ENCODE peak calls at places on chromosome X, in eight cellular contexts. One of them, this sample, is unnamed.

GRCh38 chrX:120560405-120560841 is 339 bp downstream of the CUL4B start:
- DNase-seq in GM12891: no peak
- DNase-seq in GF-D8: no peak
- DNase-seq in SK-MEL-5: no peak
- DNase-seq in SW480: peak; percentile 59
- DNase-seq in EL: peak; percentile 59
- DNase-seq in activated T-helper 1 cell treated with anti-CD3 and anti-CD28 coated beads, Interleukin-12 subunit alpha, Interleukin-12 subunit beta, Interleukin-2, Interleukin-4 antibody, amounts not matched to agents 30 ng/mL and 10 ng/mL and 1 ng/mL, durations not matched to agents 14 hours and 24 hours and 36 hours: peak; percentile 20
- DNase-seq in KG1: no peak
- DNase-seq in this sample: peak; percentile 48

GRCh38 chrX:116317409-116317808 is 119.0 kb upstream of the SLC6A14 start:
- DNase-seq in GM12891: no peak
- DNase-seq in GF-D8: no peak
- DNase-seq in SK-MEL-5: peak; percentile 63
- DNase-seq in SW480: no peak
- DNase-seq in EL: peak; percentile 14
- DNase-seq in activated T-helper 1 cell treated with anti-CD3 and anti-CD28 coated beads, Interleukin-12 subunit alpha, Interleukin-12 subunit beta, Interleukin-2, Interleukin-4 antibody, amounts not matched to agents 30 ng/mL and 10 ng/mL and 1 ng/mL, durations not matched to agents 14 hours and 24 hours and 36 hours: no peak
- DNase-seq in KG1: no peak
- DNase-seq in this sample: no peak

GRCh38 chrX:8738588-8739189 is 6.8 kb upstream of the ANOS1 start:
- DNase-seq in GM12891: no peak
- DNase-seq in GF-D8: no peak
- DNase-seq in SK-MEL-5: peak; percentile 51
- DNase-seq in SW480: peak; percentile 29
- DNase-seq in EL: peak; percentile 30
- DNase-seq in activated T-helper 1 cell treated with anti-CD3 and anti-CD28 coated beads, Interleukin-12 subunit alpha, Interleukin-12 subunit beta, Interleukin-2, Interleukin-4 antibody, amounts not matched to agents 30 ng/mL and 10 ng/mL and 1 ng/mL, durations not matched to agents 14 hours and 24 hours and 36 hours: no peak
- DNase-seq in KG1: peak; percentile 21
- DNase-seq in this sample: peak; percentile 57

GRCh38 chrX:72101597-72102037 is 30.1 kb downstream of the RTL5 start:
- DNase-seq in GM12891: no peak
- DNase-seq in GF-D8: no peak
- DNase-seq in SK-MEL-5: no peak
- DNase-seq in SW480: no peak
- DNase-seq in EL: no peak
- DNase-seq in activated T-helper 1 cell treated with anti-CD3 and anti-CD28 coated beads, Interleukin-12 subunit alpha, Interleukin-12 subunit beta, Interleukin-2, Interleukin-4 antibody, amounts not matched to agents 30 ng/mL and 10 ng/mL and 1 ng/mL, durations not matched to agents 14 hours and 24 hours and 36 hours: no peak
- DNase-seq in KG1: no peak
- DNase-seq in this sample: no peak

GRCh38 chrX:9356846-9357245 is 108.0 kb upstream of the TBL1X start:
- DNase-seq in GM12891: no peak
- DNase-seq in GF-D8: no peak
- DNase-seq in SK-MEL-5: no peak
- DNase-seq in SW480: no peak
- DNase-seq in EL: peak; percentile 33
- DNase-seq in activated T-helper 1 cell treated with anti-CD3 and anti-CD28 coated beads, Interleukin-12 subunit alpha, Interleukin-12 subunit beta, Interleukin-2, Interleukin-4 antibody, amounts not matched to agents 30 ng/mL and 10 ng/mL and 1 ng/mL, durations not matched to agents 14 hours and 24 hours and 36 hours: no peak
- DNase-seq in KG1: no peak
- DNase-seq in this sample: no peak

GRCh38 chrX:45324941-45325340 is 124.3 kb upstream of the DIPK2B start:
- DNase-seq in GM12891: no peak
- DNase-seq in GF-D8: no peak
- DNase-seq in SK-MEL-5: no peak
- DNase-seq in SW480: no peak
- DNase-seq in EL: no peak
- DNase-seq in activated T-helper 1 cell treated with anti-CD3 and anti-CD28 coated beads, Interleukin-12 subunit alpha, Interleukin-12 subunit beta, Interleukin-2, Interleukin-4 antibody, amounts not matched to agents 30 ng/mL and 10 ng/mL and 1 ng/mL, durations not matched to agents 14 hours and 24 hours and 36 hours: no peak
- DNase-seq in KG1: no peak
- DNase-seq in this sample: no peak

GRCh38 chrX:11597479-11597878 is 68.2 kb downstream of the ARHGAP6 start:
- DNase-seq in GM12891: no peak
- DNase-seq in GF-D8: no peak
- DNase-seq in SK-MEL-5: no peak
- DNase-seq in SW480: no peak
- DNase-seq in EL: no peak
- DNase-seq in activated T-helper 1 cell treated with anti-CD3 and anti-CD28 coated beads, Interleukin-12 subunit alpha, Interleukin-12 subunit beta, Interleukin-2, Interleukin-4 antibody, amounts not matched to agents 30 ng/mL and 10 ng/mL and 1 ng/mL, durations not matched to agents 14 hours and 24 hours and 36 hours: no peak
- DNase-seq in KG1: no peak
- DNase-seq in this sample: no peak

GRCh38 chrX:70769659-70770232 is 138.8 kb downstream of the TEX11 start:
- DNase-seq in GM12891: no peak
- DNase-seq in GF-D8: no peak
- DNase-seq in SK-MEL-5: peak; percentile 36
- DNase-seq in SW480: peak; percentile 18
- DNase-seq in EL: no peak
- DNase-seq in activated T-helper 1 cell treated with anti-CD3 and anti-CD28 coated beads, Interleukin-12 subunit alpha, Interleukin-12 subunit beta, Interleukin-2, Interleukin-4 antibody, amounts not matched to agents 30 ng/mL and 10 ng/mL and 1 ng/mL, durations not matched to agents 14 hours and 24 hours and 36 hours: no peak
- DNase-seq in KG1: no peak
- DNase-seq in this sample: peak; percentile 46

GRCh38 chrX:94908171-94908570 is 1234.2 kb downstream of the FAM133A start:
- DNase-seq in GM12891: no peak
- DNase-seq in GF-D8: no peak
- DNase-seq in SK-MEL-5: no peak
- DNase-seq in SW480: no peak
- DNase-seq in EL: no peak
- DNase-seq in activated T-helper 1 cell treated with anti-CD3 and anti-CD28 coated beads, Interleukin-12 subunit alpha, Interleukin-12 subunit beta, Interleukin-2, Interleukin-4 antibody, amounts not matched to agents 30 ng/mL and 10 ng/mL and 1 ng/mL, durations not matched to agents 14 hours and 24 hours and 36 hours: no peak
- DNase-seq in KG1: no peak
- DNase-seq in this sample: no peak

GRCh38 chrX:41332408-41332987 is 1.5 kb upstream of the DDX3X start:
- DNase-seq in GM12891: no peak
- DNase-seq in GF-D8: no peak
- DNase-seq in SK-MEL-5: no peak
- DNase-seq in SW480: peak; percentile 59
- DNase-seq in EL: peak; percentile 36
- DNase-seq in activated T-helper 1 cell treated with anti-CD3 and anti-CD28 coated beads, Interleukin-12 subunit alpha, Interleukin-12 subunit beta, Interleukin-2, Interleukin-4 antibody, amounts not matched to agents 30 ng/mL and 10 ng/mL and 1 ng/mL, durations not matched to agents 14 hours and 24 hours and 36 hours: no peak
- DNase-seq in KG1: peak; percentile 50
- DNase-seq in this sample: peak; percentile 62

GRCh38 chrX:3426552-3426951 is 80.1 kb upstream of the MXRA5 start:
- DNase-seq in GM12891: no peak
- DNase-seq in GF-D8: no peak
- DNase-seq in SK-MEL-5: no peak
- DNase-seq in SW480: no peak
- DNase-seq in EL: no peak
- DNase-seq in activated T-helper 1 cell treated with anti-CD3 and anti-CD28 coated beads, Interleukin-12 subunit alpha, Interleukin-12 subunit beta, Interleukin-2, Interleukin-4 antibody, amounts not matched to agents 30 ng/mL and 10 ng/mL and 1 ng/mL, durations not matched to agents 14 hours and 24 hours and 36 hours: no peak
- DNase-seq in KG1: no peak
- DNase-seq in this sample: no peak

GRCh38 chrX:45208121-45208856 is 7.6 kb upstream of the DIPK2B start:
- DNase-seq in GM12891: no peak
- DNase-seq in GF-D8: no peak
- DNase-seq in SK-MEL-5: no peak
- DNase-seq in SW480: no peak
- DNase-seq in EL: peak; percentile 1
- DNase-seq in activated T-helper 1 cell treated with anti-CD3 and anti-CD28 coated beads, Interleukin-12 subunit alpha, Interleukin-12 subunit beta, Interleukin-2, Interleukin-4 antibody, amounts not matched to agents 30 ng/mL and 10 ng/mL and 1 ng/mL, durations not matched to agents 14 hours and 24 hours and 36 hours: no peak
- DNase-seq in KG1: no peak
- DNase-seq in this sample: no peak

GRCh38 chrX:13432776-13433605 is 113.1 kb upstream of the ATXN3L start:
- DNase-seq in GM12891: no peak
- DNase-seq in GF-D8: no peak
- DNase-seq in SK-MEL-5: no peak
- DNase-seq in SW480: no peak
- DNase-seq in EL: peak; percentile 65
- DNase-seq in activated T-helper 1 cell treated with anti-CD3 and anti-CD28 coated beads, Interleukin-12 subunit alpha, Interleukin-12 subunit beta, Interleukin-2, Interleukin-4 antibody, amounts not matched to agents 30 ng/mL and 10 ng/mL and 1 ng/mL, durations not matched to agents 14 hours and 24 hours and 36 hours: no peak
- DNase-seq in KG1: no peak
- DNase-seq in this sample: no peak

GRCh38 chrX:130120746-130121504 is 10.6 kb upstream of the ELF4 start:
- DNase-seq in GM12891: peak; percentile 69
- DNase-seq in GF-D8: peak; percentile 40
- DNase-seq in SK-MEL-5: peak; percentile 53
- DNase-seq in SW480: peak; percentile 69
- DNase-seq in EL: peak; percentile 80
- DNase-seq in activated T-helper 1 cell treated with anti-CD3 and anti-CD28 coated beads, Interleukin-12 subunit alpha, Interleukin-12 subunit beta, Interleukin-2, Interleukin-4 antibody, amounts not matched to agents 30 ng/mL and 10 ng/mL and 1 ng/mL, durations not matched to agents 14 hours and 24 hours and 36 hours: peak; percentile 56
- DNase-seq in KG1: peak; percentile 26
- DNase-seq in this sample: peak; percentile 81

GRCh38 chrX:40065291-40066046 is 32.3 kb downstream of the BCOR start:
- DNase-seq in GM12891: no peak
- DNase-seq in GF-D8: peak; percentile 18
- DNase-seq in SK-MEL-5: no peak
- DNase-seq in SW480: no peak
- DNase-seq in EL: no peak
- DNase-seq in activated T-helper 1 cell treated with anti-CD3 and anti-CD28 coated beads, Interleukin-12 subunit alpha, Interleukin-12 subunit beta, Interleukin-2, Interleukin-4 antibody, amounts not matched to agents 30 ng/mL and 10 ng/mL and 1 ng/mL, durations not matched to agents 14 hours and 24 hours and 36 hours: peak; percentile 26
- DNase-seq in KG1: no peak
- DNase-seq in this sample: no peak

GRCh38 chrX:84477114-84477513 is 25.1 kb downstream of the HDX start:
- DNase-seq in GM12891: no peak
- DNase-seq in GF-D8: no peak
- DNase-seq in SK-MEL-5: no peak
- DNase-seq in SW480: no peak
- DNase-seq in EL: no peak
- DNase-seq in activated T-helper 1 cell treated with anti-CD3 and anti-CD28 coated beads, Interleukin-12 subunit alpha, Interleukin-12 subunit beta, Interleukin-2, Interleukin-4 antibody, amounts not matched to agents 30 ng/mL and 10 ng/mL and 1 ng/mL, durations not matched to agents 14 hours and 24 hours and 36 hours: no peak
- DNase-seq in KG1: no peak
- DNase-seq in this sample: no peak

GRCh38 chrX:50812995-50813842 is 775 bp downstream of the SHROOM4 start:
- DNase-seq in GM12891: no peak
- DNase-seq in GF-D8: no peak
- DNase-seq in SK-MEL-5: peak; percentile 4
- DNase-seq in SW480: peak; percentile 22
- DNase-seq in EL: peak; percentile 17
- DNase-seq in activated T-helper 1 cell treated with anti-CD3 and anti-CD28 coated beads, Interleukin-12 subunit alpha, Interleukin-12 subunit beta, Interleukin-2, Interleukin-4 antibody, amounts not matched to agents 30 ng/mL and 10 ng/mL and 1 ng/mL, durations not matched to agents 14 hours and 24 hours and 36 hours: no peak
- DNase-seq in KG1: no peak
- DNase-seq in this sample: no peak

GRCh38 chrX:7119927-7120577 is 27.5 kb upstream of the STS start:
- DNase-seq in GM12891: no peak
- DNase-seq in GF-D8: no peak
- DNase-seq in SK-MEL-5: no peak
- DNase-seq in SW480: no peak
- DNase-seq in EL: no peak
- DNase-seq in activated T-helper 1 cell treated with anti-CD3 and anti-CD28 coated beads, Interleukin-12 subunit alpha, Interleukin-12 subunit beta, Interleukin-2, Interleukin-4 antibody, amounts not matched to agents 30 ng/mL and 10 ng/mL and 1 ng/mL, durations not matched to agents 14 hours and 24 hours and 36 hours: no peak
- DNase-seq in KG1: no peak
- DNase-seq in this sample: no peak

GRCh38 chrX:8870411-8870810 is 69.2 kb upstream of the FAM9A start:
- DNase-seq in GM12891: no peak
- DNase-seq in GF-D8: no peak
- DNase-seq in SK-MEL-5: no peak
- DNase-seq in SW480: no peak
- DNase-seq in EL: no peak
- DNase-seq in activated T-helper 1 cell treated with anti-CD3 and anti-CD28 coated beads, Interleukin-12 subunit alpha, Interleukin-12 subunit beta, Interleukin-2, Interleukin-4 antibody, amounts not matched to agents 30 ng/mL and 10 ng/mL and 1 ng/mL, durations not matched to agents 14 hours and 24 hours and 36 hours: no peak
- DNase-seq in KG1: no peak
- DNase-seq in this sample: no peak

GRCh38 chrX:15985937-15986336 is 131.3 kb upstream of the AP1S2 start:
- DNase-seq in GM12891: no peak
- DNase-seq in GF-D8: no peak
- DNase-seq in SK-MEL-5: no peak
- DNase-seq in SW480: no peak
- DNase-seq in EL: peak; percentile 0
- DNase-seq in activated T-helper 1 cell treated with anti-CD3 and anti-CD28 coated beads, Interleukin-12 subunit alpha, Interleukin-12 subunit beta, Interleukin-2, Interleukin-4 antibody, amounts not matched to agents 30 ng/mL and 10 ng/mL and 1 ng/mL, durations not matched to agents 14 hours and 24 hours and 36 hours: no peak
- DNase-seq in KG1: no peak
- DNase-seq in this sample: peak; percentile 61

GRCh38 chrX:45760187-45760742 is 559.6 kb upstream of the DIPK2B start:
- DNase-seq in GM12891: no peak
- DNase-seq in GF-D8: no peak
- DNase-seq in SK-MEL-5: no peak
- DNase-seq in SW480: no peak
- DNase-seq in EL: no peak
- DNase-seq in activated T-helper 1 cell treated with anti-CD3 and anti-CD28 coated beads, Interleukin-12 subunit alpha, Interleukin-12 subunit beta, Interleukin-2, Interleukin-4 antibody, amounts not matched to agents 30 ng/mL and 10 ng/mL and 1 ng/mL, durations not matched to agents 14 hours and 24 hours and 36 hours: no peak
- DNase-seq in KG1: no peak
- DNase-seq in this sample: peak; percentile 61

GRCh38 chrX:96004386-96004785 is 680.3 kb upstream of the DIAPH2 start:
- DNase-seq in GM12891: no peak
- DNase-seq in GF-D8: no peak
- DNase-seq in SK-MEL-5: no peak
- DNase-seq in SW480: no peak
- DNase-seq in EL: peak; percentile 1
- DNase-seq in activated T-helper 1 cell treated with anti-CD3 and anti-CD28 coated beads, Interleukin-12 subunit alpha, Interleukin-12 subunit beta, Interleukin-2, Interleukin-4 antibody, amounts not matched to agents 30 ng/mL and 10 ng/mL and 1 ng/mL, durations not matched to agents 14 hours and 24 hours and 36 hours: no peak
- DNase-seq in KG1: no peak
- DNase-seq in this sample: peak; percentile 49

GRCh38 chrX:96685205-96686099 is 810 bp downstream of the DIAPH2 start:
- DNase-seq in GM12891: no peak
- DNase-seq in GF-D8: peak; percentile 44
- DNase-seq in SK-MEL-5: peak; percentile 45
- DNase-seq in SW480: peak; percentile 45
- DNase-seq in EL: peak; percentile 51
- DNase-seq in activated T-helper 1 cell treated with anti-CD3 and anti-CD28 coated beads, Interleukin-12 subunit alpha, Interleukin-12 subunit beta, Interleukin-2, Interleukin-4 antibody, amounts not matched to agents 30 ng/mL and 10 ng/mL and 1 ng/mL, durations not matched to agents 14 hours and 24 hours and 36 hours: peak; percentile 13
- DNase-seq in KG1: no peak
- DNase-seq in this sample: peak; percentile 87

GRCh38 chrX:73836956-73837477 is 274.0 kb downstream of the CHIC1 start:
- DNase-seq in GM12891: no peak
- DNase-seq in GF-D8: no peak
- DNase-seq in SK-MEL-5: no peak
- DNase-seq in SW480: no peak
- DNase-seq in EL: no peak
- DNase-seq in activated T-helper 1 cell treated with anti-CD3 and anti-CD28 coated beads, Interleukin-12 subunit alpha, Interleukin-12 subunit beta, Interleukin-2, Interleukin-4 antibody, amounts not matched to agents 30 ng/mL and 10 ng/mL and 1 ng/mL, durations not matched to agents 14 hours and 24 hours and 36 hours: no peak
- DNase-seq in KG1: no peak
- DNase-seq in this sample: no peak

GRCh38 chrX:120302434-120302833 is 8.8 kb downstream of the TMEM255A start:
- DNase-seq in GM12891: no peak
- DNase-seq in GF-D8: no peak
- DNase-seq in SK-MEL-5: peak; percentile 94
- DNase-seq in SW480: peak; percentile 36
- DNase-seq in EL: peak; percentile 1
- DNase-seq in activated T-helper 1 cell treated with anti-CD3 and anti-CD28 coated beads, Interleukin-12 subunit alpha, Interleukin-12 subunit beta, Interleukin-2, Interleukin-4 antibody, amounts not matched to agents 30 ng/mL and 10 ng/mL and 1 ng/mL, durations not matched to agents 14 hours and 24 hours and 36 hours: peak; percentile 11
- DNase-seq in KG1: peak; percentile 2
- DNase-seq in this sample: no peak

GRCh38 chrX:2266445-2267349 is 234.1 kb downstream of the DHRSX start:
- DNase-seq in GM12891: no peak
- DNase-seq in GF-D8: no peak
- DNase-seq in SK-MEL-5: no peak
- DNase-seq in SW480: no peak
- DNase-seq in EL: no peak
- DNase-seq in activated T-helper 1 cell treated with anti-CD3 and anti-CD28 coated beads, Interleukin-12 subunit alpha, Interleukin-12 subunit beta, Interleukin-2, Interleukin-4 antibody, amounts not matched to agents 30 ng/mL and 10 ng/mL and 1 ng/mL, durations not matched to agents 14 hours and 24 hours and 36 hours: no peak
- DNase-seq in KG1: no peak
- DNase-seq in this sample: no peak

GRCh38 chrX:109927663-109928273 is 75.1 kb upstream of the TMEM164 start:
- DNase-seq in GM12891: no peak
- DNase-seq in GF-D8: no peak
- DNase-seq in SK-MEL-5: no peak
- DNase-seq in SW480: no peak
- DNase-seq in EL: no peak
- DNase-seq in activated T-helper 1 cell treated with anti-CD3 and anti-CD28 coated beads, Interleukin-12 subunit alpha, Interleukin-12 subunit beta, Interleukin-2, Interleukin-4 antibody, amounts not matched to agents 30 ng/mL and 10 ng/mL and 1 ng/mL, durations not matched to agents 14 hours and 24 hours and 36 hours: no peak
- DNase-seq in KG1: no peak
- DNase-seq in this sample: no peak

GRCh38 chrX:105869676-105870075 is 47.3 kb downstream of the NRK start:
- DNase-seq in GM12891: no peak
- DNase-seq in GF-D8: no peak
- DNase-seq in SK-MEL-5: no peak
- DNase-seq in SW480: no peak
- DNase-seq in EL: no peak
- DNase-seq in activated T-helper 1 cell treated with anti-CD3 and anti-CD28 coated beads, Interleukin-12 subunit alpha, Interleukin-12 subunit beta, Interleukin-2, Interleukin-4 antibody, amounts not matched to agents 30 ng/mL and 10 ng/mL and 1 ng/mL, durations not matched to agents 14 hours and 24 hours and 36 hours: no peak
- DNase-seq in KG1: no peak
- DNase-seq in this sample: no peak

GRCh38 chrX:16892504-16893362 is 22.6 kb upstream of the RBBP7 start:
- DNase-seq in GM12891: no peak
- DNase-seq in GF-D8: peak; percentile 58
- DNase-seq in SK-MEL-5: peak; percentile 90
- DNase-seq in SW480: peak; percentile 67
- DNase-seq in EL: peak; percentile 67
- DNase-seq in activated T-helper 1 cell treated with anti-CD3 and anti-CD28 coated beads, Interleukin-12 subunit alpha, Interleukin-12 subunit beta, Interleukin-2, Interleukin-4 antibody, amounts not matched to agents 30 ng/mL and 10 ng/mL and 1 ng/mL, durations not matched to agents 14 hours and 24 hours and 36 hours: peak; percentile 34
- DNase-seq in KG1: no peak
- DNase-seq in this sample: peak; percentile 89

This sample was measured in RKO.